ENCODE peak calls at places on chromosome 19, in five cellular contexts. One of them, this sample, is unnamed.

GRCh38 chr19:7257148-7258041 is 36.8 kb downstream of the INSR start:
- DNase-seq in neural progenitor cell: no peak
- DNase-seq in testis: peak; percentile 58
- DNase-seq in heart left ventricle: no peak
- DNase-seq in pancreas: peak; percentile 89
- DNase-seq in this sample: peak; percentile 73

GRCh38 chr19:43624933-43625332 is 5.5 kb upstream of the ZNF428 start:
- DNase-seq in neural progenitor cell: peak; percentile 86
- DNase-seq in testis: peak; percentile 81
- DNase-seq in heart left ventricle: no peak
- DNase-seq in pancreas: no peak
- DNase-seq in this sample: no peak

GRCh38 chr19:44905437-44906160 is at the start of gene APOE:
- DNase-seq in neural progenitor cell: peak; percentile 67
- DNase-seq in testis: peak; percentile 50
- DNase-seq in heart left ventricle: no peak
- DNase-seq in pancreas: no peak
- DNase-seq in this sample: peak; percentile 90

GRCh38 chr19:6735181-6735891 is 2.0 kb downstream of the GPR108 start:
- DNase-seq in neural progenitor cell: no peak
- DNase-seq in testis: no peak
- DNase-seq in heart left ventricle: no peak
- DNase-seq in pancreas: no peak
- DNase-seq in this sample: no peak

GRCh38 chr19:3161453-3161852 is 17.1 kb upstream of the S1PR4 start:
- DNase-seq in neural progenitor cell: no peak
- DNase-seq in testis: no peak
- DNase-seq in heart left ventricle: no peak
- DNase-seq in pancreas: no peak
- DNase-seq in this sample: no peak

GRCh38 chr19:11849264-11849615 is 714 bp downstream of the ZNF439 start:
- DNase-seq in neural progenitor cell: no peak
- DNase-seq in testis: peak; percentile 18
- DNase-seq in heart left ventricle: no peak
- DNase-seq in pancreas: no peak
- DNase-seq in this sample: no peak

GRCh38 chr19:1112254-1113208 is 8.7 kb downstream of the GPX4 start:
- DNase-seq in neural progenitor cell: peak; percentile 55
- DNase-seq in testis: peak; percentile 88
- DNase-seq in heart left ventricle: no peak
- DNase-seq in pancreas: peak; percentile 72
- DNase-seq in this sample: no peak

GRCh38 chr19:47226426-47227346 is 4.3 kb downstream of the BBC3 start:
- DNase-seq in neural progenitor cell: peak; percentile 66
- DNase-seq in testis: peak; percentile 92
- DNase-seq in heart left ventricle: peak; percentile 88
- DNase-seq in pancreas: peak; percentile 78
- DNase-seq in this sample: peak; percentile 95

GRCh38 chr19:35783469-35784400 is 8.4 kb downstream of the ARHGAP33 start:
- DNase-seq in neural progenitor cell: no peak
- DNase-seq in testis: no peak
- DNase-seq in heart left ventricle: no peak
- DNase-seq in pancreas: no peak
- DNase-seq in this sample: no peak

GRCh38 chr19:2557093-2557440 is 81.1 kb downstream of the GADD45B start:
- DNase-seq in neural progenitor cell: no peak
- DNase-seq in testis: no peak
- DNase-seq in heart left ventricle: no peak
- DNase-seq in pancreas: no peak
- DNase-seq in this sample: no peak

GRCh38 chr19:5205388-5205787 is 135.2 kb downstream of the PTPRS start:
- DNase-seq in neural progenitor cell: no peak
- DNase-seq in testis: no peak
- DNase-seq in heart left ventricle: no peak
- DNase-seq in pancreas: no peak
- DNase-seq in this sample: no peak

GRCh38 chr19:44729516-44730033 is 18.9 kb upstream of the BCL3 start:
- DNase-seq in neural progenitor cell: no peak
- DNase-seq in testis: no peak
- DNase-seq in heart left ventricle: no peak
- DNase-seq in pancreas: no peak
- DNase-seq in this sample: no peak

GRCh38 chr19:5966215-5966614 is 11.7 kb downstream of the RANBP3 start:
- DNase-seq in neural progenitor cell: no peak
- DNase-seq in testis: no peak
- DNase-seq in heart left ventricle: no peak
- DNase-seq in pancreas: no peak
- DNase-seq in this sample: no peak

GRCh38 chr19:6270822-6271221 is 9.0 kb downstream of the MLLT1 start:
- DNase-seq in neural progenitor cell: no peak
- DNase-seq in testis: no peak
- DNase-seq in heart left ventricle: no peak
- DNase-seq in pancreas: no peak
- DNase-seq in this sample: no peak

GRCh38 chr19:42113641-42114348 is 18.5 kb downstream of the POU2F2 start:
- DNase-seq in neural progenitor cell: no peak
- DNase-seq in testis: no peak
- DNase-seq in heart left ventricle: no peak
- DNase-seq in pancreas: no peak
- DNase-seq in this sample: no peak
- TF ChIP-seq CTCF in neural progenitor cell: no peak
- TF ChIP-seq CTCF in testis: no peak
- TF ChIP-seq CTCF in heart left ventricle: no peak
- TF ChIP-seq CTCF in pancreas: no peak
- TF ChIP-seq CTCF in this sample: no peak

GRCh38 chr19:22831211-22831610 is 880 bp upstream of the ZNF723 start:
- DNase-seq in neural progenitor cell: no peak
- DNase-seq in testis: no peak
- DNase-seq in heart left ventricle: no peak
- DNase-seq in pancreas: no peak
- DNase-seq in this sample: no peak

DNA sequence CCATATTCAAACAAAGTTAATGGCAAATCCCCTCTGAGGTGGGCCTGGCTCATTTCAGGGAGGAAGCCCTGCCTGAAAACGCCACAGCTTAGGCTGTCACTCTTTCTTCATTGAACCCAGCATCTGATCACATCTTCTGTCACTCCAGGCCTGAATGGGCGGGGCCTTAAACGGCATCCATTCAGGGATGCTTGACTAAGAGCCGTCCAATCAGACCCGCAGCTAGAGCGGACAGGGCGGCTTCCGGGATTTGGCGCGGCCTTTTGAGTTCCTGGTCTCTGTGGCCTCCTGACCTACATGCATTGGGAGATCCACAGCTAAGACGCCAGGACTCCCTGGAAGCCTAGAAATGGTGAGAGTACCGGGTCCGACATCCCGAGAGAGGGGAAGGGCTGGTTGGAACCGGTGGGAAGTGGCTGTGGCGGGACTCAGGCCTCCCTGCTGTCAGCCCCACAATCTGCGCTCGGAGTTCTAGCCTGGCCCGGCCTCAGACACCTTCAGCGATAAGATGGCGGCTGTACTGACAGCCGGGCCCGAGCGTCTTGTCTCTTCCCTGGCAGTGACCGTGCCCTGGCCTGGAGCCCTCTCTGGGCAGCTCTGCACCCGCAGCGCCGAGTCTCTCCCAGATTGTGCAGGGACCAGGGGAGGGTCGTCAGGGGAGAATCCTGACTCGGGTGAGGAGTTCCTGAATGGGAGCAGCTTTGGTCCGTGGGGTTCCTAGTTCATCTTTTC is at the start of gene ZNF723:
- DNase-seq in neural progenitor cell: no peak
- DNase-seq in testis: peak; percentile 90
- DNase-seq in heart left ventricle: no peak
- DNase-seq in pancreas: no peak
- DNase-seq in this sample: no peak
- H3K9me3 ChIP-seq in neural progenitor cell: peaks cover 29% of the 10 kb centered on the region
- H3K9me3 ChIP-seq in testis: no peaks in the 10 kb centered on the region
- H3K9me3 ChIP-seq in heart left ventricle: no peaks in the 10 kb centered on the region
- H3K9me3 ChIP-seq in pancreas: no peaks in the 10 kb centered on the region
- H3K9me3 ChIP-seq in this sample: no peaks in the 10 kb centered on the region

GRCh38 chr19:18800636-18801035 is 9.5 kb upstream of the COMP start:
- DNase-seq in neural progenitor cell: no peak
- DNase-seq in testis: no peak
- DNase-seq in heart left ventricle: no peak
- DNase-seq in pancreas: no peak
- DNase-seq in this sample: no peak

GRCh38 chr19:18796239-18796638 is 5.1 kb upstream of the COMP start:
- DNase-seq in neural progenitor cell: no peak
- DNase-seq in testis: no peak
- DNase-seq in heart left ventricle: no peak
- DNase-seq in pancreas: no peak
- DNase-seq in this sample: no peak

GRCh38 chr19:18799389-18799970 is 8.4 kb upstream of the COMP start:
- DNase-seq in neural progenitor cell: no peak
- DNase-seq in testis: no peak
- DNase-seq in heart left ventricle: no peak
- DNase-seq in pancreas: no peak
- DNase-seq in this sample: no peak

GRCh38 chr19:18800079-18800478 is 9.0 kb upstream of the COMP start:
- DNase-seq in neural progenitor cell: no peak
- DNase-seq in testis: no peak
- DNase-seq in heart left ventricle: no peak
- DNase-seq in pancreas: no peak
- DNase-seq in this sample: no peak

DNA sequence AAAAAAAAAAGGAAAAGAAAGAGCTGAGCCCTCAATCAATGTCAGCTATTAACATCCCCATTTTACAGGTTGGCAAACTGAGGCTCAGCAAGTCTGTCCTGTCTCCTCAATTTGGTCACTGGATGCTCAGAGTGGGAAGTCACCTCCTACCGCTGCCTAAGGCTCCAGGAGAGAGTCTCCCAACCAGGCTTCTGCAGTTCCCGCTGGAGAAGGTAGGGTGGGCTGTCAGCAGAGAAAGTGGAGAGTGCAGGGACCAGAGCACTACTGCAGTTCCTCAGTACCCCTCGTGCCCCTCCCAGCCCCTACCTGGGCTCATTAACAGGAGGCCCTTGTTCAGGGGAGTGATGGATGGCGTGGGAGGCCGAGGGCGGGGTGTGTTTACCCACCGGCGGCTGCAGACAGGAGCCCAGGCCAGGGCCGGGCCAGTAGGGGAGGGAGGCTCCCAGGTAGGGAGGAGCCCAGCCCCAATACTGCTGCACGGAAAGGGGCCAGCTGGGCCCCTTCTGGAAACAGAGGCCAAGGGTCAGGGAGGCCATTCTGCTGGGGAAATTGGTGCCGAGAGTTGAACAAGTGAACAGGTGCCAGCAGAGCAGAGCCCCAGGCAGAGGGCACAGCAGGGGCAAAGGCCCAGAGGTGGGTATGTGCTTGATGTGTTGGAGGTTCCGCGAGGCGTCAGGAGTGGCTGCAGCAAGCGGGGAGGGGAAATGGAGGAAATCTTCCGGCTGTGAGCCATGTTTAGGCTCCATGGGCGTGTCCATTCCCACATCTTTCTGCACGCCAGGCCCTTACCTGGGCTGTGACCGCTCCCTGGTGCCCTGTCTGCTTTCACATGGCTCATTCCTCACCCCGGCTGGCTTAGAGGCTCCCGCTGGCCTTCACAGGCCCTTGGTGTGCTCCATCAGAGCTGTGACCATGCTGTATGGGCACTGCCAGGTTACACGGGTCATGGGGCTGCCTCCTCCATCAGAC is 7.6 kb upstream of the COMP start:
- DNase-seq in neural progenitor cell: peak; percentile 34
- DNase-seq in testis: no peak
- DNase-seq in heart left ventricle: no peak
- DNase-seq in pancreas: no peak
- DNase-seq in this sample: no peak
- H3K27ac ChIP-seq in neural progenitor cell: no peak overlapping the region
- H3K27ac ChIP-seq in testis: no peak overlapping the region
- H3K27ac ChIP-seq in heart left ventricle: no peak overlapping the region
- H3K27ac ChIP-seq in pancreas: no peak overlapping the region
- H3K27ac ChIP-seq in this sample: no peak overlapping the region

GRCh38 chr19:29121684-29122083 is 91.3 kb downstream of the UQCRFS1 start:
- DNase-seq in neural progenitor cell: peak; percentile 39
- DNase-seq in testis: peak; percentile 25
- DNase-seq in heart left ventricle: no peak
- DNase-seq in pancreas: no peak
- DNase-seq in this sample: no peak

GRCh38 chr19:29118384-29118783 is 94.6 kb downstream of the UQCRFS1 start:
- DNase-seq in neural progenitor cell: peak; percentile 21
- DNase-seq in testis: no peak
- DNase-seq in heart left ventricle: no peak
- DNase-seq in pancreas: no peak
- DNase-seq in this sample: no peak

GRCh38 chr19:29117926-29118325 is 95.0 kb downstream of the UQCRFS1 start:
- DNase-seq in neural progenitor cell: no peak
- DNase-seq in testis: no peak
- DNase-seq in heart left ventricle: no peak
- DNase-seq in pancreas: no peak
- DNase-seq in this sample: no peak

GRCh38 chr19:29120471-29120870 is 92.5 kb downstream of the UQCRFS1 start:
- DNase-seq in neural progenitor cell: no peak
- DNase-seq in testis: no peak
- DNase-seq in heart left ventricle: no peak
- DNase-seq in pancreas: no peak
- DNase-seq in this sample: no peak

DNA sequence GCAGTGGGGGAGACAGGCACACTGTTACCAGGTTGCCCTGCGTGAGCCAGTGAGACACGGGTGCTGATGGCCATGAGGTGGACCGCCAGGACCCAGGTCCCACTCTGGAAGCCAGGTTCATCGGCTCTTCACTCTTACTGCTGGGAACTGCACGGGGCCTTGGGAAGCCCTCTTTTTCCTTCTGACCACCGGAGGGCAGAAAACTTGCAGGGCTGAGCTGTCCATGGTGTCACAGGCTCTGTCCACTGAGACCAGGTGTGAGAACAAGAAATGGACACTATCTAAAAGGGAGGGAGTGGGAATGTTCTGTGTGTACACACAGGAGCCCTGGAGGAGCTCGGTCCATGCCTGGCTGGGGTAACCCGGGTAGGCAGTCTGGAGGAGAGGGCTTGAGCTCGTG is 93.4 kb downstream of the UQCRFS1 start:
- DNase-seq in neural progenitor cell: peak; percentile 53
- DNase-seq in testis: peak; percentile 34
- DNase-seq in heart left ventricle: no peak
- DNase-seq in pancreas: no peak
- DNase-seq in this sample: no peak
- TF ChIP-seq CTCF in neural progenitor cell: peak; percentile 61
- TF ChIP-seq CTCF in testis: no peak
- TF ChIP-seq CTCF in heart left ventricle: no peak
- TF ChIP-seq CTCF in pancreas: no peak
- TF ChIP-seq CTCF in this sample: peak; percentile 5

GRCh38 chr19:53147645-53148044 is 11.2 kb downstream of the ZNF347 start:
- DNase-seq in neural progenitor cell: no peak
- DNase-seq in testis: no peak
- DNase-seq in heart left ventricle: no peak
- DNase-seq in pancreas: no peak
- DNase-seq in this sample: no peak
- H3K9me3 ChIP-seq in neural progenitor cell: peaks cover 17% of the 10 kb centered on the region
- H3K9me3 ChIP-seq in testis: no peaks in the 10 kb centered on the region
- H3K9me3 ChIP-seq in heart left ventricle: peaks cover 53% of the 10 kb centered on the region
- H3K9me3 ChIP-seq in pancreas: no peaks in the 10 kb centered on the region
- H3K9me3 ChIP-seq in this sample: peaks cover 4% of the 10 kb centered on the region

DNA sequence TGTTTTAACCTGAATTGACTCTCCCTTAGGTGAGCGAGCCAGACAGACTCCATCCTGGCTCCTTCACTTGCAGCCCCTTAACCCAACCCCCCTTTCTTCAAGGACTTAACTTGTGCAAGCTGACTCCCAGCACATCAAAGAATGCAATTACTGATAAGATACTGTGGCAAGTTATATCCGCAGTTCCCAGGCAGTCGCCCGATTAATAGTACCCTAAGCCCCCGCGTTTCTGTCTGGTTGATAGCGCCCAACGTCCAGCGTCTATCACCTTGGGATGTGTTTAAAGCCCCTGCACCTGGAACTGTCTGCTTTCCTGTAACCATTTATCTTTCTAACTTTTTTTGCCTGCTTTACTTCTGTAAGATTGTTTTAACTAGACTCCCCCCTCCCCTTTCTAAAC is 6.2 kb downstream of the HSD17B14 start:
- DNase-seq in neural progenitor cell: no peak
- DNase-seq in testis: no peak
- DNase-seq in heart left ventricle: no peak
- DNase-seq in pancreas: no peak
- DNase-seq in this sample: no peak
- H3K27ac ChIP-seq in neural progenitor cell: no peak overlapping the region
- H3K27ac ChIP-seq in testis: no peak overlapping the region
- H3K27ac ChIP-seq in heart left ventricle: no peak overlapping the region
- H3K27ac ChIP-seq in pancreas: no peak overlapping the region
- H3K27ac ChIP-seq in this sample: peak overlapping the region; percentile 53

This sample was measured in right lobe of liver.